ENCODE peak calls at places on chromosomes 3 and 15, in four cellular contexts. N is K562, E is HepG2, Y is H1. X is an unnamed sample.

GRCh38 chr3:16151109-16151508 is 23.4 kb upstream of the GALNT15 start:
- DNase-seq in N (peak; percentile 34), E (no peak), Y (no peak), X (no peak)

GRCh38 chr3:35635931-35636683 is 3.2 kb upstream of the ARPP21 start:
- DNase-seq in N (no peak), E (no peak), Y (no peak), X (no peak)

GRCh38 chr3:46833346-46834300 is 29.6 kb downstream of the MYL3 start:
- DNase-seq in N (no peak), E (no peak), Y (no peak), X (no peak)

GRCh38 chr15:43492673-43493601 is at the start of gene TP53BP1:
- DNase-seq in N (peak; percentile 96), E (peak; percentile 89), Y (peak; percentile 95), X (peak; percentile 75)

GRCh38 chr3:184338538-184338945 is 1.1 kb downstream of the FAM131A start:
- DNase-seq in N (no peak), E (no peak), Y (peak; percentile 86), X (no peak)

GRCh38 chr3:117003501-117003900 is 293.9 kb downstream of the TUSC7 start:
- DNase-seq in N (no peak), E (no peak), Y (no peak), X (no peak)

GRCh38 chr15:80233511-80234080 is 18.4 kb downstream of the CTXND1 start:
- DNase-seq in N (no peak), E (no peak), Y (no peak), X (no peak)

GRCh38 chr3:188734395-188734794 is 437.4 kb upstream of the TPRG1 start:
- DNase-seq in N (no peak), E (no peak), Y (no peak), X (no peak)

GRCh38 chr3:73086071-73086494 is 24.6 kb downstream of the EBLN2 start:
- DNase-seq in N (peak; percentile 62), E (peak; percentile 34), Y (peak; percentile 68), X (no peak)

GRCh38 chr3:49362579-49362978 is 4.4 kb upstream of the GPX1 start:
- DNase-seq in N (no peak), E (no peak), Y (no peak), X (no peak)

GRCh38 chr3:50044976-50045375 is 43.7 kb upstream of the RBM5 start:
- DNase-seq in N (no peak), E (no peak), Y (no peak), X (no peak)

GRCh38 chr15:88028024-88028423 is 228.5 kb downstream of the NTRK3 start:
- DNase-seq in N (peak; percentile 30), E (no peak), Y (peak; percentile 50), X (no peak)

GRCh38 chr15:98952381-98952803 is 55.2 kb downstream of the PGPEP1L start:
- DNase-seq in N (no peak), E (no peak), Y (no peak), X (peak; percentile 95)

GRCh38 chr15:55899537-55899936 is 93.9 kb downstream of the NEDD4 start:
- DNase-seq in N (no peak), E (no peak), Y (no peak), X (no peak)

GRCh38 chr15:55900019-55900418 is 93.4 kb downstream of the NEDD4 start:
- DNase-seq in N (no peak), E (no peak), Y (no peak), X (no peak)

GRCh38 chr15:55893852-55894251 is 99.6 kb downstream of the NEDD4 start:
- DNase-seq in N (no peak), E (no peak), Y (no peak), X (no peak)

GRCh38 chr15:55894406-55894965 is 98.9 kb downstream of the NEDD4 start:
- DNase-seq in N (no peak), E (no peak), Y (no peak), X (peak; percentile 5)

GRCh38 chr15:55897560-55898336 is 95.7 kb downstream of the NEDD4 start:
- DNase-seq in N (peak; percentile 65), E (peak; percentile 41), Y (peak; percentile 62), X (no peak)
- TF ChIP-seq ZNF274 in N (no peak), E (no peak), Y (no peak), X (no peak)

GRCh38 chr3:27281671-27282150 is 87.5 kb downstream of the NEK10 start:
- DNase-seq in N (no peak), E (peak; percentile 92), Y (no peak), X (no peak)

GRCh38 chr3:27289769-27290413 is 79.3 kb downstream of the NEK10 start:
- DNase-seq in N (no peak), E (no peak), Y (no peak), X (no peak)

GRCh38 chr3:27290760-27291159 is 78.4 kb downstream of the NEK10 start:
- DNase-seq in N (no peak), E (no peak), Y (no peak), X (no peak)

GRCh38 chr3:27285668-27286067 is 83.5 kb downstream of the NEK10 start:
- DNase-seq in N (no peak), E (no peak), Y (no peak), X (no peak)

DNA sequence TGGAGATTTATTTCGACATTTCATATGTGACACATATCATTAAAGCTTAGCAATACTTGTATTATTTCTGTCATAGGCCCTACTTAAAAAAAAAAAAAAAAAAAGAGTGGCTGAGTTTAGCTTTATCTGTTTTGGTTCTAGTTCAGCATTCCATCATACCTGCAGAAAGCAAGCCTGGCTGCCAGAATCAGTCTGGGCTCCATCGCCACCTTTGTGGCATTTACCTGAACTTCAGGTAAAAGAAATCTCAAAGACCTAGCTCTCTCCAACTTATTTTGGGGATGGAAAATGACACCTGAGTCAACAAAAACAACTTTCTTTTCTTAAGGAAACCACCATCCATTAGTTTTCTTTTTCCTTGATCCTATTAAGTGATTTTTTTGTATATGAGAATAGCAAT is 82.1 kb downstream of the NEK10 start:
- DNase-seq in N (no peak), E (no peak), Y (no peak), X (no peak)
- TF ChIP-seq CBX5 in N (no peak), E (no peak), Y (no peak), X (no peak)

GRCh38 chr3:9404680-9405079 is 7.3 kb downstream of the SETD5 start:
- DNase-seq in N (peak; percentile 69), E (no peak), Y (no peak), X (no peak)
- TF ChIP-seq ZNF274 in N (no peak), E (no peak), Y (no peak), X (no peak)

DNA sequence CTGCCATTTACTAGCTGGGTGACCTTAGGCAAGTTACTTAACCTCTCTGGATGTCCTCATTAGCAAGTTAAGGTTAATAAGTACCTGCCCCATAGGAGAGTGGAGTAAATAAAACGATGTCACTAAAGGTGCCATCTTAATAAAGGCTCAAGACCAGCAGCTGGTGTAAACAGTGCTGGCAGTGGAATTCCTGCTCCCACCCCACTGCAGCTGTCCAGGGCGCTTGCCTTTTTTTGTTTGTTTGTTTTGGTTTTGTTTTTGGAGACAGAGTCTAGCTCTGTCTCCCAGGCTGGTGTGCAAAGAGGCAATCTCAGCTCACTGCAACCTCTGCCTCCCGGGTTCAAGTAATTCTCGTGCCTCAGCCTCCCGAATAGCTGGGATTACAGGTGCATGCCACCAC is 28.9 kb downstream of the IDH3A start:
- DNase-seq in N (no peak), E (no peak), Y (no peak), X (no peak)
- TF ChIP-seq CBX5 in N (no peak), E (no peak), Y (no peak), X (no peak)

X was measured in GM12878.